ENCODE peak calls at places on chromosomes 5 and 9, in nine cellular contexts. One of them, this sample, is unnamed.

GRCh38 chr9:18743976-18744375 is 270.0 kb downstream of the ADAMTSL1 start:
- DNase-seq in prostate gland: no peak
- DNase-seq in transverse colon: no peak
- DNase-seq in GM23338: no peak
- DNase-seq in H1: no peak
- DNase-seq in SK-N-SH: no peak
- DNase-seq in stomach: no peak
- DNase-seq in esophagus muscularis mucosa: no peak
- DNase-seq in HL-60: no peak
- DNase-seq in this sample: no peak

GRCh38 chr5:10279925-10280720 is 27.6 kb downstream of the CMBL start:
- DNase-seq in prostate gland: no peak
- DNase-seq in transverse colon: no peak
- DNase-seq in GM23338: no peak
- DNase-seq in H1: no peak
- DNase-seq in SK-N-SH: no peak
- DNase-seq in stomach: no peak
- DNase-seq in esophagus muscularis mucosa: no peak
- DNase-seq in HL-60: no peak
- DNase-seq in this sample: no peak

GRCh38 chr5:75656311-75657003 is 45.2 kb downstream of the ANKDD1B start:
- DNase-seq in prostate gland: peak; percentile 35
- DNase-seq in transverse colon: no peak
- DNase-seq in GM23338: peak; percentile 13
- DNase-seq in H1: no peak
- DNase-seq in SK-N-SH: no peak
- DNase-seq in stomach: no peak
- DNase-seq in esophagus muscularis mucosa: no peak
- DNase-seq in HL-60: no peak
- DNase-seq in this sample: no peak

GRCh38 chr9:120383999-120384924 is 195.7 kb downstream of the CDK5RAP2 start:
- DNase-seq in prostate gland: no peak
- DNase-seq in transverse colon: peak; percentile 37
- DNase-seq in GM23338: peak; percentile 11
- DNase-seq in H1: no peak
- DNase-seq in SK-N-SH: peak; percentile 41
- DNase-seq in stomach: peak; percentile 88
- DNase-seq in esophagus muscularis mucosa: no peak
- DNase-seq in HL-60: no peak
- DNase-seq in this sample: no peak

GRCh38 chr5:156367602-156368001 is 40.6 kb downstream of the SGCD start:
- DNase-seq in prostate gland: no peak
- DNase-seq in transverse colon: no peak
- DNase-seq in GM23338: peak; percentile 17
- DNase-seq in H1: no peak
- DNase-seq in SK-N-SH: no peak
- DNase-seq in stomach: no peak
- DNase-seq in esophagus muscularis mucosa: no peak
- DNase-seq in HL-60: no peak
- DNase-seq in this sample: no peak

GRCh38 chr9:36665921-36666429 is 93.3 kb downstream of the MELK start:
- DNase-seq in prostate gland: no peak
- DNase-seq in transverse colon: no peak
- DNase-seq in GM23338: no peak
- DNase-seq in H1: no peak
- DNase-seq in SK-N-SH: no peak
- DNase-seq in stomach: no peak
- DNase-seq in esophagus muscularis mucosa: no peak
- DNase-seq in HL-60: peak; percentile 1
- DNase-seq in this sample: no peak

GRCh38 chr5:98483301-98483700 is 290.2 kb upstream of the RGMB start:
- DNase-seq in prostate gland: no peak
- DNase-seq in transverse colon: no peak
- DNase-seq in GM23338: no peak
- DNase-seq in H1: no peak
- DNase-seq in SK-N-SH: no peak
- DNase-seq in stomach: no peak
- DNase-seq in esophagus muscularis mucosa: no peak
- DNase-seq in HL-60: no peak
- DNase-seq in this sample: no peak

GRCh38 chr9:22423566-22423965 is 23.1 kb upstream of the DMRTA1 start:
- DNase-seq in prostate gland: no peak
- DNase-seq in transverse colon: no peak
- DNase-seq in GM23338: no peak
- DNase-seq in H1: no peak
- DNase-seq in SK-N-SH: no peak
- DNase-seq in stomach: no peak
- DNase-seq in esophagus muscularis mucosa: no peak
- DNase-seq in HL-60: no peak
- DNase-seq in this sample: no peak

GRCh38 chr5:89218364-89218763 is 335.4 kb upstream of the MEF2C start:
- DNase-seq in prostate gland: no peak
- DNase-seq in transverse colon: no peak
- DNase-seq in GM23338: no peak
- DNase-seq in H1: no peak
- DNase-seq in SK-N-SH: no peak
- DNase-seq in stomach: no peak
- DNase-seq in esophagus muscularis mucosa: no peak
- DNase-seq in HL-60: no peak
- DNase-seq in this sample: no peak

GRCh38 chr9:131432597-131433301 is 38.9 kb downstream of the PRRC2B start:
- DNase-seq in prostate gland: no peak
- DNase-seq in transverse colon: no peak
- DNase-seq in GM23338: no peak
- DNase-seq in H1: no peak
- DNase-seq in SK-N-SH: no peak
- DNase-seq in stomach: no peak
- DNase-seq in esophagus muscularis mucosa: no peak
- DNase-seq in HL-60: no peak
- DNase-seq in this sample: no peak

GRCh38 chr5:148913985-148914421 is 87.6 kb downstream of the ADRB2 start:
- DNase-seq in prostate gland: no peak
- DNase-seq in transverse colon: no peak
- DNase-seq in GM23338: peak; percentile 71
- DNase-seq in H1: no peak
- DNase-seq in SK-N-SH: no peak
- DNase-seq in stomach: no peak
- DNase-seq in esophagus muscularis mucosa: no peak
- DNase-seq in HL-60: no peak
- DNase-seq in this sample: no peak

GRCh38 chr9:112553256-112553826 is 66.7 kb downstream of the KIAA1958 start:
- DNase-seq in prostate gland: no peak
- DNase-seq in transverse colon: no peak
- DNase-seq in GM23338: no peak
- DNase-seq in H1: no peak
- DNase-seq in SK-N-SH: no peak
- DNase-seq in stomach: peak; percentile 50
- DNase-seq in esophagus muscularis mucosa: no peak
- DNase-seq in HL-60: no peak
- DNase-seq in this sample: no peak

GRCh38 chr5:93192683-93193082 is 388.3 kb downstream of the NR2F1-AS1 start:
- DNase-seq in prostate gland: no peak
- DNase-seq in transverse colon: no peak
- DNase-seq in GM23338: peak; percentile 25
- DNase-seq in H1: no peak
- DNase-seq in SK-N-SH: no peak
- DNase-seq in stomach: no peak
- DNase-seq in esophagus muscularis mucosa: no peak
- DNase-seq in HL-60: no peak
- DNase-seq in this sample: no peak

DNA sequence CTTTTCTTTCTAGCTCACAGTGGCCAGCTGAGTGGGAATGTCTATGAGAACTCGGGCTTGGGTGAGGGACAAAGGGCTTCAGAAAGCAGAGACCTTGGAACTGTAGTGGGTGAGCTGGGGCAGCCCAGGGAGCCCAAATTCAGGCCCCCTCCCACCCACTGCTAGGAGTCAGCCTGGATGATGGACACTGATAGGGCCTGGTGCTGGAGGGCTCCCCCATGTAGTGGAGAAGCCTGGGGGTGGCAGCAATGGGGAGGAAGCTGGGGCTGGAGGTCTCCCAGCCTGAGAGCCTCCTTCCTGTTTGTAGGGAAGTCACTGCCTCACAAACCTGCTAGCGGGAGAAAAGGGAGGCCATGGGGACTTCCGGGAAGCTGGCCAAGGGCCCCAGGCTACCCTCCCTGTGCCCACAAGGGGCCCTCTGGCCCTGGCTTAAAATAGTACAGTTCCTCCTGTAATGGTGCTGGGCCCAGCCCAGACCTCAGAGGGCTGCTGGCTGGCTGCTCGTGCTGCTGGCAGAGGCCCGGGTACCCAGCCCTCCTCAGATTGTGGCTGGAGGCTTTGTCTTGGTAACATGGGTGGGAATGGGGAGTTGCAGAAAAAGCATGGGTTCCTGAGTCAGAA is 6.3 kb upstream of the NR5A1 start:
- DNase-seq in prostate gland: no peak
- DNase-seq in transverse colon: no peak
- DNase-seq in GM23338: no peak
- DNase-seq in H1: peak; percentile 49
- DNase-seq in SK-N-SH: peak; percentile 42
- DNase-seq in stomach: no peak
- DNase-seq in esophagus muscularis mucosa: no peak
- DNase-seq in HL-60: peak; percentile 55
- DNase-seq in this sample: no peak
- TF ChIP-seq POLR2AphosphoS5 in prostate gland: no peak
- TF ChIP-seq POLR2AphosphoS5 in transverse colon: no peak
- TF ChIP-seq POLR2AphosphoS5 in GM23338: no peak
- TF ChIP-seq POLR2AphosphoS5 in H1: no peak
- TF ChIP-seq POLR2AphosphoS5 in SK-N-SH: no peak
- TF ChIP-seq POLR2AphosphoS5 in stomach: no peak
- TF ChIP-seq POLR2AphosphoS5 in esophagus muscularis mucosa: no peak
- TF ChIP-seq POLR2AphosphoS5 in HL-60: no peak
- TF ChIP-seq POLR2AphosphoS5 in this sample: no peak

GRCh38 chr9:128810873-128811272 is 7.4 kb upstream of the ENDOG start:
- DNase-seq in prostate gland: no peak
- DNase-seq in transverse colon: no peak
- DNase-seq in GM23338: no peak
- DNase-seq in H1: no peak
- DNase-seq in SK-N-SH: no peak
- DNase-seq in stomach: no peak
- DNase-seq in esophagus muscularis mucosa: no peak
- DNase-seq in HL-60: no peak
- DNase-seq in this sample: no peak

GRCh38 chr9:128809036-128809599 is 9.2 kb upstream of the ENDOG start:
- DNase-seq in prostate gland: no peak
- DNase-seq in transverse colon: no peak
- DNase-seq in GM23338: no peak
- DNase-seq in H1: no peak
- DNase-seq in SK-N-SH: no peak
- DNase-seq in stomach: no peak
- DNase-seq in esophagus muscularis mucosa: no peak
- DNase-seq in HL-60: no peak
- DNase-seq in this sample: no peak

GRCh38 chr9:128808543-128808942 is 9.8 kb upstream of the ENDOG start:
- DNase-seq in prostate gland: no peak
- DNase-seq in transverse colon: no peak
- DNase-seq in GM23338: no peak
- DNase-seq in H1: no peak
- DNase-seq in SK-N-SH: no peak
- DNase-seq in stomach: no peak
- DNase-seq in esophagus muscularis mucosa: no peak
- DNase-seq in HL-60: no peak
- DNase-seq in this sample: no peak

GRCh38 chr9:128807827-128808226 is 10.5 kb upstream of the ENDOG start:
- DNase-seq in prostate gland: no peak
- DNase-seq in transverse colon: no peak
- DNase-seq in GM23338: no peak
- DNase-seq in H1: no peak
- DNase-seq in SK-N-SH: no peak
- DNase-seq in stomach: no peak
- DNase-seq in esophagus muscularis mucosa: no peak
- DNase-seq in HL-60: no peak
- DNase-seq in this sample: no peak

GRCh38 chr9:128809831-128810230 is 8.5 kb upstream of the ENDOG start:
- DNase-seq in prostate gland: no peak
- DNase-seq in transverse colon: no peak
- DNase-seq in GM23338: peak; percentile 30
- DNase-seq in H1: no peak
- DNase-seq in SK-N-SH: no peak
- DNase-seq in stomach: no peak
- DNase-seq in esophagus muscularis mucosa: no peak
- DNase-seq in HL-60: no peak
- DNase-seq in this sample: no peak
- TF ChIP-seq CTCF in prostate gland: no peak
- TF ChIP-seq CTCF in transverse colon: no peak
- TF ChIP-seq CTCF in GM23338: peak; percentile 42
- TF ChIP-seq CTCF in H1: peak; percentile 46
- TF ChIP-seq CTCF in SK-N-SH: peak; percentile 11
- TF ChIP-seq CTCF in stomach: no peak
- TF ChIP-seq CTCF in esophagus muscularis mucosa: no peak
- TF ChIP-seq CTCF in HL-60: no peak
- TF ChIP-seq CTCF in this sample: no peak

GRCh38 chr9:74006935-74007334 is 490.2 kb upstream of the RORB start:
- DNase-seq in prostate gland: no peak
- DNase-seq in transverse colon: no peak
- DNase-seq in GM23338: no peak
- DNase-seq in H1: no peak
- DNase-seq in SK-N-SH: peak; percentile 4
- DNase-seq in stomach: no peak
- DNase-seq in esophagus muscularis mucosa: no peak
- DNase-seq in HL-60: no peak
- DNase-seq in this sample: no peak
- TF ChIP-seq POLR2AphosphoS5 in prostate gland: no peak
- TF ChIP-seq POLR2AphosphoS5 in transverse colon: no peak
- TF ChIP-seq POLR2AphosphoS5 in GM23338: no peak
- TF ChIP-seq POLR2AphosphoS5 in H1: no peak
- TF ChIP-seq POLR2AphosphoS5 in SK-N-SH: no peak
- TF ChIP-seq POLR2AphosphoS5 in stomach: no peak
- TF ChIP-seq POLR2AphosphoS5 in esophagus muscularis mucosa: no peak
- TF ChIP-seq POLR2AphosphoS5 in HL-60: no peak
- TF ChIP-seq POLR2AphosphoS5 in this sample: no peak

DNA sequence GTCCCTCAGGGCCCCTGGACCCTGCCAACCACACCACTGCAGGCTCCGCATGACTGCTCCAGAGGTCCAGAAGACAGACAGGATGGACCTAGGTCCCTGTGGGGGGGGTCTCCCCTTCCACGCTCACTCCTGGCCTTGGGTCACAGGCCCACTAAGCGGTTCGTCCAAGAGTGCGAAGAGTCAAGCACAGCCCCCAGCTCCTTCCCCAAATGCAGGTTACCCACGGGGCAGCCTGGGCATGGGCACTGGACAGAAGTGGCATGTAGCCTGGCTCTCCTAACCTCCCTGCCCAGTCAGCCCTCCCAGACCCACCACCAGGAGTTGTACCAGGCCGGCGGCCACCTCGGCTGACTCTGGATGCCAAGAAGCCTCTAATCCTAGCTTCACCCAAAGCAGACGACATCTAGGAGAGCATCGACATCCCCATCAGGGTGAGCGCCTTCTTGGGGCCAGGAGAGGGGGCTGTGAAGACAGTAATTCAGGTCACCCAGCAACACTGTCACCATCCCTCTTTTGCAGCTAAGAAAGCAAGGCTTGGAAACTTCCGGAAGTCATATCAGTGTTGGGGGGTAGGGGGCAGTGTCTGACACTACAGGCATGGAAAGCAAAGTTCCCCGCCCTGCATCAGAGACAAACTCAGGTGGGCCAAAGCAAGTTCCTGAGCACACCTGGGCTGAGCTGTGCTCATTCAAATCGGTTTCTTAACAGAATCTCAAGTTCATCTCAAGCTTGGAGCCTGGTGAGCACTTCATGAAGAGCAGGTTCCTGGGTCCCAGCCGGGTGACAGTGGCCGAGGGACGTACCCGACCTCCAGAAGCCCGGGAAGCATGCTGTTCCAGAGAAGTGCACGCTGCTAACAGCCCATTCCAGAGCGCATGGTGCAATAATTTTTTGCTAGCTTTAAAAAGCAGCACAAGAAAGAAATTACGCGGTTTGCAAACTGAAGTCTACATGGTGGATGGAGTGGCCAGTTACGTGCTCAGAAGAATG is 68.7 kb downstream of the SEMA4D start:
- DNase-seq in prostate gland: no peak
- DNase-seq in transverse colon: peak; percentile 57
- DNase-seq in GM23338: peak; percentile 92
- DNase-seq in H1: peak; percentile 74
- DNase-seq in SK-N-SH: no peak
- DNase-seq in stomach: no peak
- DNase-seq in esophagus muscularis mucosa: no peak
- DNase-seq in HL-60: no peak
- DNase-seq in this sample: no peak
- TF ChIP-seq CTCF in prostate gland: no peak
- TF ChIP-seq CTCF in transverse colon: peak; percentile 17
- TF ChIP-seq CTCF in GM23338: peak; percentile 88
- TF ChIP-seq CTCF in H1: peak; percentile 91
- TF ChIP-seq CTCF in SK-N-SH: peak; percentile 37
- TF ChIP-seq CTCF in stomach: no peak
- TF ChIP-seq CTCF in esophagus muscularis mucosa: no peak
- TF ChIP-seq CTCF in HL-60: peak; percentile 10
- TF ChIP-seq CTCF in this sample: no peak

This sample was measured in breast epithelium.